ENCODE peak calls at places on chromosomes 7 and 10, in five cellular contexts. B, Q, H, E and S are unnamed samples. For H3K27me3, the result is how much of the 10 kb centered on the place peaks cover.

GRCh38 chr10:103668351-103669242 is 175.1 kb downstream of the NEURL1 start:
- DNase-seq in B (no peak), E (no peak), Q (no peak), H (peak), S (no peak)

GRCh38 chr7:101177644-101178043 is 2.4 kb downstream of the NAT16 start:
- DNase-seq in Q (no peak), B (no peak), H (no peak), E (no peak), S (no peak)

GRCh38 chr7:73725703-73726466 is 6.4 kb upstream of the STX1A start:
- DNase-seq in E (no peak), H (peak), B (peak), Q (peak), S (peak)

GRCh38 chr10:95767884-95768556 is 12.1 kb downstream of the ENTPD1 start:
- DNase-seq in E (peak), H (no peak), Q (peak), B (no peak), S (no peak)

GRCh38 chr7:87416682-87417587 is 58.5 kb downstream of the ABCB4 start:
- DNase-seq in B (peak), Q (peak), H (peak), E (peak), S (peak)

GRCh38 chr10:35306852-35307251 is 29.5 kb upstream of the CCNY start:
- DNase-seq in Q (no peak), E (no peak), B (no peak), H (no peak), S (no peak)

GRCh38 chr10:100882681-100883321 is 30.0 kb upstream of the SLF2 start:
- DNase-seq in H (peak), Q (peak), E (peak), B (no peak), S (peak)

GRCh38 chr10:33460461-33461294 is 126.2 kb upstream of the NRP1 start:
- DNase-seq in Q (peak), B (no peak), H (peak), E (no peak), S (no peak)

GRCh38 chr7:129184979-129185670 is 3.3 kb upstream of the SMO start:
- DNase-seq in H (no peak), Q (no peak), E (no peak), B (no peak), S (no peak)

GRCh38 chr10:34715511-34716187 is 99.4 kb downstream of the PARD3 start:
- DNase-seq in Q (peak), E (no peak), B (no peak), H (no peak), S (no peak)

GRCh38 chr7:117322741-117323584 is at the start of gene WNT2:
- DNase-seq in E (no peak), Q (no peak), H (peak), B (no peak), S (no peak)

GRCh38 chr7:104723001-104723400 is 291.0 kb upstream of the KMT2E start:
- DNase-seq in H (no peak), E (no peak), Q (no peak), B (no peak), S (no peak)

GRCh38 chr7:147519062-147519461 is 1071.5 kb upstream of the C7orf33 start:
- DNase-seq in B (no peak), E (no peak), H (no peak), Q (no peak), S (peak)

GRCh38 chr10:963186-963585 is 25.0 kb upstream of the GTPBP4 start:
- DNase-seq in B (no peak), H (no peak), E (no peak), Q (no peak), S (no peak)

GRCh38 chr7:50633414-50633710 is 68.2 kb upstream of the DDC start:
- DNase-seq in Q (peak), H (no peak), E (no peak), B (no peak), S (no peak)

GRCh38 chr10:130515670-130516069 is 379.5 kb downstream of the GLRX3 start:
- DNase-seq in E (no peak), Q (no peak), B (no peak), H (no peak), S (no peak)

GRCh38 chr7:47285860-47286491 is 295.9 kb downstream of the TNS3 start:
- DNase-seq in B (no peak), Q (no peak), H (no peak), E (no peak), S (no peak)

GRCh38 chr10:30999084-30999712 is 32.5 kb downstream of the ZNF438 start:
- DNase-seq in Q (peak), E (no peak), H (no peak), B (no peak), S (peak)

GRCh38 chr10:88792656-88793055 is 9.9 kb upstream of the LIPM start:
- DNase-seq in E (no peak), H (peak), B (no peak), Q (peak), S (no peak)

GRCh38 chr10:19945275-19945674 is 129.0 kb downstream of the PLXDC2 start:
- DNase-seq in B (no peak), E (no peak), H (peak), Q (no peak), S (no peak)

GRCh38 chr10:87618470-87619423 is 40.9 kb upstream of the PAPSS2 start:
- DNase-seq in B (no peak), E (no peak), H (no peak), Q (peak), S (no peak)

GRCh38 chr10:110860576-110861241 is 11.0 kb upstream of the PDCD4 start:
- DNase-seq in B (peak), E (no peak), Q (no peak), H (no peak), S (no peak)

GRCh38 chr10:75038335-75038734 is 73.1 kb upstream of the SAMD8 start:
- DNase-seq in H (peak), B (no peak), Q (peak), E (peak), S (no peak)

GRCh38 chr10:60835005-60835404 is 56.7 kb downstream of the CDK1 start:
- DNase-seq in E (no peak), B (no peak), Q (no peak), H (no peak), S (no peak)

GRCh38 chr7:45404622-45405021 is 169.5 kb upstream of the ADCY1 start:
- DNase-seq in B (no peak), Q (no peak), H (no peak), E (no peak), S (no peak)

GRCh38 chr10:118672163-118672562 is 76.7 kb upstream of the PRLHR start:
- DNase-seq in H (no peak), E (no peak), Q (no peak), B (no peak), S (no peak)

GRCh38 chr7:102012941-102013461 is 195.6 kb downstream of the CUX1 start:
- DNase-seq in E (peak), Q (no peak), B (no peak), H (no peak), S (no peak)

GRCh38 chr10:86292462-86293322 is 73.9 kb downstream of the GRID1 start:
- DNase-seq in E (no peak), Q (no peak), H (peak), B (no peak), S (no peak)

GRCh38 chr7:82805527-82805960 is 357.1 kb downstream of the PCLO start:
- DNase-seq in B (no peak), H (peak), E (peak), Q (peak), S (peak)

GRCh38 chr7:151694441-151694827 is 174.7 kb upstream of the RHEB start:
- DNase-seq in E (no peak), B (no peak), H (no peak), Q (no peak), S (no peak)

GRCh38 chr7:36080843-36081242 is 72.2 kb upstream of the EEPD1 start:
- DNase-seq in Q (no peak), H (no peak), B (no peak), E (no peak), S (no peak)

DNA sequence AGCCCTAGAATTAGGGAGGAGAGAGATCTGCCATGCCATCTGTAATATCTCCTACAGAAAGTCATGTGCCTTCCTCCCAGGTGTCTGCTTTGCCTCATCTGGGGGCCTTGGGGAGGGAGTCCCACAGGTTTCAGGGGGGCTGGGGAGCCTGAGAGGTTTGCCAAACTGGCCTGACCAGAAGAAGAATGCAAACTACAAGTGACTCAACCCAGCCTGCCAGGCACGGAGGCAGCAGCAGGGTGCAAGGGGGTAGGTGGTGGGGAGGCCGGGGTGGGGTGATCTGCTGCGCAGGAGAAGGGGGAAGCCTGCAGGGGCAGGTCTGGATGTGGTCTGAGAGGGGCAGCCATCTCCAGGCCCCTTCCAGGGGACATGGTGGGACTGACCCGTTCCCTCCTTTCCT is 9.6 kb upstream of the TRIM8 start:
- DNase-seq in E (no peak), Q (no peak), H (peak), B (no peak), S (no peak)
- H3K27ac ChIP-seq in E (no peak), Q (no peak), H (no peak), B (no peak), S (no peak)

GRCh38 chr7:130750774-130751173 is 16.8 kb upstream of the KLF14 start:
- DNase-seq in B (no peak), Q (no peak), H (no peak), E (no peak), S (no peak)
- H3K27me3 ChIP-seq in B (under half), Q (under half), H (under half), E (under half), S (under half)

DNA sequence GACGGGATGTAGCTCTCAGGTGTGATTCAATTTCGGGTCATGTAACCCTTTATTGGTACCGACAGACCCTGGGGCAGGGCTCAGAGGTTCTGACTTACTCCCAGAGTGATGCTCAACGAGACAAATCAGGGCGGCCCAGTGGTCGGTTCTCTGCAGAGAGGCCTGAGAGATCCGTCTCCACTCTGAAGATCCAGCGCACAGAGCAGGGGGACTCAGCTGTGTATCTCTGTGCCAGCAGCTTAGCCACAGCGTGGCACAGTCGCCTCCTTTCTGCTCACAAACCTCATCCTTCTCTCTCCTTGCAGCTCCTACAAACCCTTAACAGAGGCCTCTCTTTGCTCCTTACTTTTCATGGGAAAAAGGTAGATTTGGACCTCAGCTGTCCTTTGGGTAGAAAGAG is 197.5 kb upstream of the PRSS58 start:
- DNase-seq in H (no peak), Q (no peak), E (no peak), B (no peak), S (no peak)
- H3K27ac ChIP-seq in H (no peak), Q (no peak), E (no peak), B (no peak), S (no peak)

GRCh38 chr10:71580415-71580814 is 139.2 kb downstream of the C10orf105 start:
- DNase-seq in H (no peak), E (no peak), Q (no peak), B (no peak), S (no peak)

GRCh38 chr10:71582019-71582418 is 137.6 kb downstream of the C10orf105 start:
- DNase-seq in Q (peak), B (no peak), H (peak), E (no peak), S (no peak)

GRCh38 chr10:71582506-71582905 is 137.1 kb downstream of the C10orf105 start:
- DNase-seq in Q (no peak), E (no peak), H (no peak), B (no peak), S (no peak)

GRCh38 chr10:71580926-71581325 is 138.7 kb downstream of the C10orf105 start:
- DNase-seq in E (no peak), Q (no peak), H (no peak), B (no peak), S (no peak)

DNA sequence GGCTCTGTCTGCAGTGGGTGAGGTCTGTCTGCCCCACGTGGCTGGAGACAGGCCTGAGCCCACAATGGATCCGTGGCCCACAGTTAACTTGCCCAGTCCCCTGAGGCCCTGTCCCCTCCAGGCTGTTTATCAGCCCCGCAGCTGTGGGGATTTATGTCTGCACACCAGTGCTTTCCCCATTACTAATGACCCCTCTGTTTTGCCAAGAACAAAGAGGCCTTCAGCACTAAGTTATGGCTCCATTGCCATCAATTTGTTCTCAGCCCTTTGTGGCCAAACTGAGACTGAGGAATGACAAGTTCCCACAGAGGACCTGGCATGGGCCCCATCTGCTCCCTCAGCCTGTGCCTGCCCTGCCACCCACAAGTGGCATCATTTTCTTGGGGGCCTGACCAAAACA is 138.2 kb downstream of the C10orf105 start:
- DNase-seq in E (no peak), B (no peak), H (no peak), Q (no peak), S (no peak)
- H3K27me3 ChIP-seq in E (under half), B (under half), H (under half), Q (under half), S (under half)

DNA sequence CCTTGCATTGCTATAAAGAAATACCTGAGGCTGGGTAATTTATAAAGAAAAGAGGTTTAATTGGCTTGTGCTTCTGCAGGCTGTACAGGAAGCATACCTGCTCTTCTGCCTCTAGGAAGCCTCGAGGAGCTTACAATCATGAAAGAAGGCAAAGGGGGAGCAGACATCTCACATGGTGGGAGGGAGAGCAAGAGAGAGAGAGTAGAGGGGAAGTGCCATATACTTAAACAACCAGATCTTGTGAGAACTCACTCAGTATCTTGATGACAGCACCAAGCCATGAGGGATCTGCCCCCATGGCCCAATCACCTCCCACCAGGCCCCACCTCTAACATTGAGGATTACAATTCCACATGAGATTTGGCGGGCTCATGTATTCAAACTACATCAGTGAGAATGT is 79.1 kb upstream of the HECW1 start:
- DNase-seq in B (no peak), E (no peak), Q (no peak), H (no peak), S (no peak)
- H3K27ac ChIP-seq in B (no peak), E (no peak), Q (no peak), H (no peak), S (no peak)

DNA sequence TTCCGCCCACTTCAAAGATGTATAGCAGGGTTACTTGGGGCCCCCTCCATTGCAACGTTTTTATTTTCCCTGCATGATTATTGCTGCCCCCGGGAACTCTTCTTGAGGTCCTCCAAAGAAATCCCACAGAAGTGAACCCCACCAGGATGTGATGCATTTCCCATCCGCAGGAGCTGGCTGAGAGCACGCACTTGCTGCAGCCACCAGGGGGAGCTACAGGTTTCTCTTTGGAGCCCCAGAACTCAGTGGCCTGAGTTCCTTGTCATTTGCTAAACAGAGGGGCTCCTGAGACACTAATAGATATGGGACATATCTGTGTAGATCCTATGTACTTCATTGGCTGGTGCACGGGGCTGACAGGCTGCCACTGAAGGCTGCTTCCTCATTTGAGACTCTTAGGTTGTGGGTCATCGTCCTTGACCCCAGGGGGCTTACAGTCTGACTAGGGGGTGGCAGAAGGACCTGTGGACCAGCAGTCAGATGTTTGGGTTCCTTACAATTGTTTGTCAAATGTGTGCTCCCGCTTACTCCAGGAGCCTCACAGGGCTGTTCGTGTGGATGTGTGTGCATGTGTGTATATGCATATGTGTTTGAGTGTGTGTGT is 52.3 kb upstream of the ENO4 start:
- DNase-seq in B (peak), E (peak), Q (peak), H (peak), S (peak)
- H3K27me3 ChIP-seq in B (under half), E (under half), Q (under half), H (under half), S (under half)